ENCODE peak calls at places on chromosome 2, in nine cellular contexts. B is OCI-LY7, K is NB4, Y is GM10248, P is dorsolateral prefrontal cortex, F is astrocyte of the spinal cord, S is neural crest cell, A is kidney epithelial cell, Z is HCT116. G is an unnamed sample.

GRCh38 chr2:241282553-241282952 is 32.9 kb downstream of the HDLBP start:
- DNase-seq in B (no peak), K (no peak), Y (no peak), P (no peak), F (no peak), S (no peak), A (no peak), Z (no peak), G (no peak)

GRCh38 chr2:20838016-20838415 is 15.1 kb upstream of the LDAH start:
- DNase-seq in B (no peak), K (no peak), Y (no peak), P (no peak), F (no peak), S (no peak), A (no peak), Z (no peak), G (no peak)

GRCh38 chr2:65231892-65232477 is 4.4 kb downstream of the ACTR2 start:
- DNase-seq in B (no peak), K (peak), Y (peak), P (no peak), F (peak), S (no peak), A (no peak), Z (no peak), G (no peak)

GRCh38 chr2:98140210-98140609 is 53.2 kb downstream of the VWA3B start:
- DNase-seq in B (no peak), K (no peak), Y (no peak), P (no peak), F (no peak), S (no peak), A (no peak), Z (no peak), G (no peak)

GRCh38 chr2:81987370-81987769 is 1682.8 kb upstream of the LRRTM1 start:
- DNase-seq in B (no peak), K (no peak), Y (no peak), P (no peak), F (no peak), S (no peak), A (no peak), Z (no peak), G (no peak)

GRCh38 chr2:148756292-148756975 is 111.9 kb downstream of the EPC2 start:
- DNase-seq in B (no peak), K (peak), Y (no peak), P (no peak), F (peak), S (no peak), A (no peak), Z (no peak), G (no peak)

GRCh38 chr2:157055660-157056199 is 201.8 kb upstream of the GALNT5 start:
- DNase-seq in B (peak), K (peak), Y (no peak), P (no peak), F (peak), S (no peak), A (no peak), Z (peak), G (no peak)

GRCh38 chr2:6827516-6828298 is 38.0 kb downstream of the CMPK2 start:
- DNase-seq in B (no peak), K (peak), Y (no peak), P (no peak), F (no peak), S (no peak), A (no peak), Z (no peak), G (no peak)

GRCh38 chr2:121722479-121722878 is 14.2 kb downstream of the NIFK start:
- DNase-seq in B (no peak), K (peak), Y (no peak), P (no peak), F (peak), S (no peak), A (no peak), Z (no peak), G (no peak)

GRCh38 chr2:207777124-207777523 is 7.4 kb upstream of the FZD5 start:
- DNase-seq in B (no peak), K (no peak), Y (no peak), P (no peak), F (no peak), S (no peak), A (no peak), Z (no peak), G (no peak)

GRCh38 chr2:64538764-64539433 is 14.8 kb downstream of the AFTPH start:
- DNase-seq in B (no peak), K (no peak), Y (no peak), P (no peak), F (no peak), S (no peak), A (no peak), Z (no peak), G (no peak)

GRCh38 chr2:241702155-241702404 is 241 bp downstream of the ING5 start:
- DNase-seq in B (peak), K (no peak), Y (peak), P (no peak), F (peak), S (no peak), A (no peak), Z (no peak), G (no peak)

GRCh38 chr2:232901711-232902578 is 31.9 kb downstream of the SNORC start:
- DNase-seq in B (no peak), K (peak), Y (no peak), P (no peak), F (peak), S (no peak), A (peak), Z (peak), G (no peak)

GRCh38 chr2:109098251-109098920 is 30.6 kb upstream of the SH3RF3 start:
- DNase-seq in B (no peak), K (no peak), Y (no peak), P (no peak), F (peak), S (no peak), A (no peak), Z (no peak), G (no peak)

GRCh38 chr2:223047260-223047761 is 4.7 kb upstream of the KCNE4 start:
- DNase-seq in B (no peak), K (no peak), Y (no peak), P (no peak), F (peak), S (no peak), A (no peak), Z (no peak), G (no peak)

GRCh38 chr2:62441824-62442223 is 64.2 kb downstream of the TMEM17 start:
- DNase-seq in B (no peak), K (no peak), Y (no peak), P (no peak), F (no peak), S (no peak), A (no peak), Z (no peak), G (no peak)

GRCh38 chr2:46984034-46984433 is 68.4 kb upstream of the MCFD2 start:
- DNase-seq in B (peak), K (peak), Y (no peak), P (no peak), F (no peak), S (no peak), A (no peak), Z (no peak), G (no peak)

GRCh38 chr2:62118160-62118559 is 77.8 kb upstream of the B3GNT2 start:
- DNase-seq in B (peak), K (peak), Y (no peak), P (no peak), F (no peak), S (no peak), A (no peak), Z (no peak), G (no peak)

GRCh38 chr2:121080013-121080772 is 204.8 kb downstream of the TFCP2L1 start:
- DNase-seq in B (peak), K (peak), Y (peak), P (no peak), F (peak), S (peak), A (no peak), Z (peak), G (peak)

GRCh38 chr2:113831156-113831555 is 58.7 kb upstream of the ACTR3 start:
- DNase-seq in B (no peak), K (peak), Y (no peak), P (no peak), F (peak), S (no peak), A (no peak), Z (no peak), G (no peak)

GRCh38 chr2:145374165-145374564 is 854.2 kb upstream of the ZEB2 start:
- DNase-seq in B (no peak), K (no peak), Y (no peak), P (no peak), F (no peak), S (no peak), A (no peak), Z (no peak), G (no peak)

GRCh38 chr2:85308951-85309555 is 18.7 kb downstream of the TGOLN2 start:
- DNase-seq in B (no peak), K (peak), Y (no peak), P (no peak), F (peak), S (no peak), A (peak), Z (no peak), G (no peak)

GRCh38 chr2:28129955-28130695 is 239.6 kb downstream of the BABAM2 start:
- DNase-seq in B (no peak), K (no peak), Y (no peak), P (no peak), F (peak), S (no peak), A (no peak), Z (no peak), G (no peak)

GRCh38 chr2:176636376-176636775 is 367.1 kb downstream of the MTX2 start:
- DNase-seq in B (no peak), K (no peak), Y (no peak), P (no peak), F (no peak), S (no peak), A (no peak), Z (no peak), G (no peak)

GRCh38 chr2:54115284-54116137 is at the start of gene ACYP2:
- DNase-seq in B (peak), K (peak), Y (peak), P (peak), F (peak), S (peak), A (peak), Z (peak), G (peak)
- TF ChIP-seq CTCF in B (peak), K (no peak), Y (no peak), P (no peak), F (peak), S (no peak), A (peak), Z (no peak), G (no peak)

GRCh38 chr2:199751480-199751879 is 99.5 kb downstream of the FTCDNL1 start:
- DNase-seq in B (no peak), K (no peak), Y (no peak), P (no peak), F (no peak), S (no peak), A (no peak), Z (no peak), G (no peak)
- TF ChIP-seq CTCF in B (no peak), K (no peak), Y (no peak), P (no peak), F (no peak), S (no peak), A (no peak), Z (no peak), G (no peak)

DNA sequence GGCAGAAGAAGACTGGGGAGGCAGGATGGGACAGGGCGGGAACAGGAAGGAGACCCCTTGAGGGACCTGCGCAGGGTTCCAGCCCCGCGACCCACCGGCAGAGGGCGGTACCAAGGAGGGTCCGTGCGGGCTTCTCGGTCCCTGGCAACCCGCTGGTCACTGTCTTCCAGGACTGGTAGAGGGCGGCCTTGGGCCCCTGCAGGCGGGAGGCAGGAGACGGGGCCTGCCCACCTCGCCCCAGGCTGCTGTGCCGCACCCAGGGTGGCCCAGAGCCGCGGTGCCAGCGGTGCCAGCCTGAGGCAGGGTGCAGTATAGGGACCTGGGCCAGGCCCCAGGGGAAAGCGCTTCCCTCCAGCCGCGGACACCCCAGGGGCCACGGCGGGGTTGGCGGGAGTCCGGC is 34.5 kb downstream of the NEURL3 start:
- DNase-seq in B (no peak), K (no peak), Y (peak), P (no peak), F (no peak), S (peak), A (no peak), Z (no peak), G (no peak)
- TF ChIP-seq CTCF in B (peak), K (no peak), Y (peak), P (peak), F (peak), S (peak), A (peak), Z (no peak), G (peak)

DNA sequence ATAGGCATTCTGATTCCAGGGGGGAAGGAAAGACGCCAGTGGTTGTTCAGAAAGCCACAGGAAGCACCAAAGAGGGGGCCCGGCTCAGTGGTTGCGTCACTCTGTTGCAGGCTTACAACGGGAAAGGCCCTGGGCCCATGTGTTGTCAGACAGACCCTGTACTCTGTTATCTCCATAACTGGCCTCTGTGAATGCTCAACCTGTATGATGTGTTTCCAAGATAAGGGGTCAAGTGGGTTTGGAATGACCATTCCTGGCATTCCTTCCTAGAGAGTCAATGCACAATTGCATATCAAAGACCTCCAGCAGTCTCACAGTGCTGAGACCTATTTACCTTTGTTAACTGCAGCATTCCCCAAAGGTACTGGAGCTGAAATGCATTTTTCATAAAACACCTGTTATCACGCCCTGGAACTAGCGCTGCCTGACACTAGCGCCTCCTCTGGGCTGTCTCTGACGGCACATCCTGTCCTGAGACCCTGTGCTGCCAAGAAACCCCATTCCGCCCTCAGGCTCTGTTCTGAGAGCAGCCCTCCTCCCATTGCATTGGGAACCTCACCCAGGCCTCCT is 13.2 kb upstream of the LRRFIP1 start:
- DNase-seq in B (no peak), K (peak), Y (no peak), P (no peak), F (no peak), S (no peak), A (peak), Z (no peak), G (no peak)
- TF ChIP-seq CTCF in B (peak), K (peak), Y (no peak), P (no peak), F (no peak), S (peak), A (peak), Z (peak), G (no peak)

GRCh38 chr2:39597309-39597708 is 68.4 kb upstream of the TMEM178A start:
- DNase-seq in B (no peak), K (no peak), Y (no peak), P (no peak), F (no peak), S (no peak), A (no peak), Z (no peak), G (no peak)

GRCh38 chr2:39595116-39595515 is 70.6 kb upstream of the TMEM178A start:
- DNase-seq in B (no peak), K (no peak), Y (no peak), P (no peak), F (no peak), S (no peak), A (no peak), Z (no peak), G (no peak)

DNA sequence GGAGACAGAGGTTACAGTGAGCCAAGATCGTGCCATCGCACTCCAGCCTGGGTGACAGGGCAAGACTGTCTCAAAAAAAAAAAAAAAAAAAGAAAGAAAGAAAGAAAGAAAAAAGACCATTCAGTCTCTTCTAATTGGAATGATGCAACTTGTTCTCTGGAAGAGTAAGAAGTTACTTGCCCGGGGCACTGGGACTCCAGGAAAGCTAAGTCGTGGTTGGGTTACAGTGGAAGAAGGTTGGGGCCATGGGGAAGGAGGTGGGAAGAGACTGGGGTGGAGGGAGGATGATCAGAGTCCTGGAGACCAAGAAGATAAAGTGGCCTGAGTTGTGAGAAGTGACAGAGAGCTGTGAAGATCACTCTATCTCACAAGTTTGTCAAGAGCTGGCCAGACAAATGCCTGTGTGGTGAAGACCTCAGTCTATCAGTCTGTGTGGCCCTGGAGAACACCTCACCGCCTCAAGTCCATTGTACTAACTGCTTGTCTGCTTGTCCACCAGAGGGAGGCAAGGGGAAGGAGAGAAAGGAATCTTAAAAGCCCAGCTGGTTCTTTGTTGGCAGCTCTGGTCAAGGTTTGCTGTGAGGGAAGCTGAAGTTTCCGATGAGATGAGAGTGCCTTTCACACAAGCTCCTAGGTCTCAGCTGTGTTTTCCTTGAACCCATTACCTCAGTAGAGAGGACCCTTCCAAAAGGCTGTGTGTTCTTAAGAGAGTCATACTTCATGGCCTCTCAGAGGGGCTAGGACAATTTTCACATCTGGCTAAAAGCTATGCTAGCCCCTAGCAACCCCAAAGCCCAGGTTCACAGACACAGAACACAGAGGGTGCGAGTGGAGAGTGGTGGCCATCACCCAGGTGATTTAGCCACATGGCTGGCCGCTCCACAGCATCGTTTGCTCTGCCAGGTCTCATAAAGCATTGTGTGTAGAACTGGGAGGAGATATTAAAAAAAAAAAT is 72.0 kb upstream of the TMEM178A start:
- DNase-seq in B (peak), K (peak), Y (peak), P (no peak), F (peak), S (no peak), A (peak), Z (peak), G (no peak)
- TF ChIP-seq CTCF in B (peak), K (peak), Y (peak), P (peak), F (peak), S (peak), A (peak), Z (peak), G (peak)

GRCh38 chr2:174490032-174490431 is 3.2 kb upstream of the GPR155 start:
- DNase-seq in B (no peak), K (no peak), Y (no peak), P (no peak), F (no peak), S (no peak), A (no peak), Z (no peak), G (no peak)

GRCh38 chr2:174484573-174484972 is 2.3 kb downstream of the GPR155 start:
- DNase-seq in B (no peak), K (no peak), Y (no peak), P (no peak), F (no peak), S (no peak), A (no peak), Z (no peak), G (no peak)

GRCh38 chr2:174485763-174486613 is 841 bp downstream of the GPR155 start:
- DNase-seq in B (peak), K (peak), Y (peak), P (no peak), F (peak), S (no peak), A (no peak), Z (no peak), G (no peak)

GRCh38 chr2:174487536-174488162 is 820 bp upstream of the GPR155 start:
- DNase-seq in B (no peak), K (no peak), Y (no peak), P (no peak), F (no peak), S (no peak), A (no peak), Z (no peak), G (no peak)

DNA sequence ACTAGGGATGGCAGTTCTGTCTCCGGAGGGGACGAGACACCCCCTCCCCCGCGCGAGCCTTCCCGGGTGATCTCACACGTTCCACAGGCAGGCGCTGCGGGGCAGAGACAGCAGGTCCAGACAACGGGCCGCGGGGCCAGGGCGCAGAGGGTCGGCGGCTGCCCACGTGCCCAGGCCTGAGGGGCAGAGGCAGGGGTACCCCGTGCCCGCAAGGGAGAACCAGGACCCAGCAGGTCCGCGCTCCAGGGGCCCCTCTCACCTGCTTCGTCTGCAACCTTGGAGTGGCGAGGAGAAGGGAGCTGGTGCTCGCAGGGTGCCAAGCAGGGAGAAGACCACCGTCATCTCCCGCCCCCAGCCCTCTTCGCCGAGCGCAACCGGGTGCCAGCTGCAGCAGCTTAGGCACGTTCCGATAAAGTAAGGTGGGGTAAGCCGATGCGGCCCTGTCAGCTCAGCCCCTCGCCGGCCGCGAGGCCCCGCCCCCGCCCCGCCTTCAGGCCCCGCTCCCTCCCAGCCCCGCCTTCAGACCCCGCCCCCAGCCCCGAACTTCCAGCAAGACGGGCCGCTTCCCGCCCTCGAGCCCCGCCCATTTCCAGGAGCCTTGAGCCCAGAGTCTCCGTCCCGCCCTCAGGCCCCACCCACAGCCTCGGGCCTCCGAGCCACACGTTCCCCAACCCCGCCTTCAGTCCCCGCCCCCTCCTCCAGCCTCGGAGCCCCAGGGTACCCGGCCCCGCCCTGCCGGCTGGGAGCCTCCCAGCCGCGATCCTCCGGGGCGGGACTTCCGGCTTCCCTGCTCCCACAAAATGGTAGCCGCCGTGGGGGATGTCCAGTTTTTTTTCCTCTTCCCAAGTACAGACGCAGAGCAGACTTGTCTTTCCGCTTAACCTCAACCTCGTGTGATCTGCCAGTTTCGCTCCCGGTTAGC is at the start of gene GPR155:
- DNase-seq in B (peak), K (peak), Y (peak), P (peak), F (peak), S (peak), A (peak), Z (peak), G (peak)
- TF ChIP-seq CTCF in B (no peak), K (no peak), Y (no peak), P (no peak), F (no peak), S (no peak), A (peak), Z (no peak), G (no peak)

GRCh38 chr2:153476491-153477095 is 2.0 kb downstream of the RPRM start:
- DNase-seq in B (no peak), K (no peak), Y (no peak), P (no peak), F (no peak), S (no peak), A (no peak), Z (no peak), G (no peak)

GRCh38 chr2:153477641-153478288 is 797 bp downstream of the RPRM start:
- DNase-seq in B (no peak), K (no peak), Y (peak), P (no peak), F (no peak), S (peak), A (no peak), Z (no peak), G (no peak)

GRCh38 chr2:153477096-153477555 is 1.4 kb downstream of the RPRM start:
- DNase-seq in B (no peak), K (no peak), Y (no peak), P (no peak), F (no peak), S (peak), A (no peak), Z (no peak), G (no peak)

GRCh38 chr2:153479527-153479926 is 965 bp upstream of the RPRM start:
- DNase-seq in B (no peak), K (no peak), Y (no peak), P (no peak), F (no peak), S (no peak), A (no peak), Z (no peak), G (no peak)

GRCh38 chr2:153478289-153479261 is at the start of gene RPRM:
- DNase-seq in B (no peak), K (peak), Y (peak), P (peak), F (peak), S (peak), A (peak), Z (peak), G (peak)
- TF ChIP-seq CTCF in B (peak), K (peak), Y (peak), P (peak), F (peak), S (peak), A (peak), Z (peak), G (peak)